ENCODE peak calls at places on chromosomes 2 and 18, in seven cellular contexts. One of them, this sample, is unnamed.

GRCh38 chr2:230930928-230931555 is 6.0 kb upstream of the GPR55 start:
- DNase-seq in kidney: no peak
- DNase-seq in brain microvascular endothelial cell: no peak
- DNase-seq in AG10803: no peak
- DNase-seq in lower lobe of right lung: no peak
- DNase-seq in lower leg skin: no peak
- DNase-seq in A673: no peak
- DNase-seq in this sample: no peak

GRCh38 chr18:55452123-55452611 is 135.8 kb downstream of the TCF4 start:
- DNase-seq in A673: no peak
- DNase-seq in kidney: no peak
- DNase-seq in lower leg skin: peak; percentile 88
- DNase-seq in AG10803: peak; percentile 72
- DNase-seq in lower lobe of right lung: no peak
- DNase-seq in brain microvascular endothelial cell: no peak
- DNase-seq in this sample: no peak

GRCh38 chr2:102224824-102225739 is 38.3 kb downstream of the IL1RL2 start:
- DNase-seq in lower leg skin: peak; percentile 80
- DNase-seq in lower lobe of right lung: no peak
- DNase-seq in AG10803: no peak
- DNase-seq in brain microvascular endothelial cell: no peak
- DNase-seq in A673: no peak
- DNase-seq in kidney: no peak
- DNase-seq in this sample: no peak

GRCh38 chr2:70116936-70117554 is 29.8 kb downstream of the PCBP1 start:
- DNase-seq in A673: no peak
- DNase-seq in kidney: no peak
- DNase-seq in lower lobe of right lung: no peak
- DNase-seq in AG10803: no peak
- DNase-seq in brain microvascular endothelial cell: no peak
- DNase-seq in lower leg skin: no peak
- DNase-seq in this sample: no peak

GRCh38 chr2:224954980-224955379 is 87.3 kb downstream of the DOCK10 start:
- DNase-seq in lower leg skin: no peak
- DNase-seq in kidney: no peak
- DNase-seq in A673: no peak
- DNase-seq in AG10803: no peak
- DNase-seq in lower lobe of right lung: no peak
- DNase-seq in brain microvascular endothelial cell: no peak
- DNase-seq in this sample: no peak

GRCh38 chr2:15941970-15942710 is 1.8 kb downstream of the MYCN start:
- DNase-seq in A673: peak; percentile 25
- DNase-seq in brain microvascular endothelial cell: no peak
- DNase-seq in lower lobe of right lung: no peak
- DNase-seq in AG10803: no peak
- DNase-seq in kidney: peak; percentile 79
- DNase-seq in lower leg skin: peak; percentile 83
- DNase-seq in this sample: peak; percentile 85

GRCh38 chr18:67463829-67464228 is 52.7 kb downstream of the DSEL start:
- DNase-seq in AG10803: no peak
- DNase-seq in brain microvascular endothelial cell: no peak
- DNase-seq in lower leg skin: no peak
- DNase-seq in lower lobe of right lung: no peak
- DNase-seq in kidney: no peak
- DNase-seq in A673: peak; percentile 38
- DNase-seq in this sample: no peak

GRCh38 chr18:9608728-9609127 is 5.6 kb downstream of the PPP4R1 start:
- DNase-seq in lower leg skin: no peak
- DNase-seq in AG10803: no peak
- DNase-seq in brain microvascular endothelial cell: no peak
- DNase-seq in lower lobe of right lung: no peak
- DNase-seq in kidney: no peak
- DNase-seq in A673: no peak
- DNase-seq in this sample: no peak

GRCh38 chr18:46625069-46625468 is 32.0 kb downstream of the LOXHD1 start:
- DNase-seq in lower leg skin: peak; percentile 59
- DNase-seq in lower lobe of right lung: no peak
- DNase-seq in kidney: no peak
- DNase-seq in A673: no peak
- DNase-seq in brain microvascular endothelial cell: no peak
- DNase-seq in AG10803: no peak
- DNase-seq in this sample: no peak

DNA sequence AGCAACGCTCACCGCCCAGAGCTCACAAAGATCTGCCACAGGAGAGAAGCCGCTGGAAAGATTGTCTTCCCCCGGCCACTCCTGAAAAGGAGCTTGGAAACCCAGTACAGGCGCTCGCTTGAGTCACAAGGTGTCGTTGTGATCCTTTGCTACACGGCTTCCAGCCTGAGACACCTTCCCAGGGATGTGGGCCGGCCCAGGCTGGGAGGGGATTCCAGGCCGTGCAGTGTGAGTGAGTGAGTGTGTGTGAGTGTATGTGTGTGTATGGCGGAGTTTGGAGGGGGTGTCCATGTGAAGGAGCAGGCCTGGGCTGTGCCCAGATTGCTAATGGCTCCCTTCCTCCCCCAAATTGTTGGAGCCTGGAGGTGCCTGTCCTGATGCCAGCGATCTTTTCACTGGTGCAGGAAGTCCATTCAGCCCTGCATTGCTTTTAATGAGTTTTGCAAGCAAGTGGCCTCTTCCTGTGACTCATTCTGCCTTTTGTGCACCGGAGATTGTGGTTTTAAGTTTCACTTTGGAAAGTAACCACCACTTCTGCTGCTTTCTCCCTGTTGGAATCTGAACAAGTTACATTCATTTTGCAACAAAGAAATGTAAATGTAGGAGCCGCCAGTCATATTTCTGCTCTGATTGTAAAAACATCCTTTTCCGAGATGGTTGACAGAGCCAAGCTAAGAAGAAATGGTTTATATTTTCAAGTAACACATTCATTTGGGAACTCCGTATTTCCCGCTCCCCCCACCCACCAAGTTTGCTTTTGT is 83.7 kb downstream of the LPIN1 start:
- DNase-seq in lower lobe of right lung: peak; percentile 73
- DNase-seq in A673: peak; percentile 99
- DNase-seq in AG10803: peak; percentile 98
- DNase-seq in kidney: peak; percentile 91
- DNase-seq in brain microvascular endothelial cell: peak; percentile 95
- DNase-seq in lower leg skin: peak; percentile 92
- DNase-seq in this sample: no peak
- TF ChIP-seq CTCF in lower lobe of right lung: no peak
- TF ChIP-seq CTCF in A673: peak; percentile 67
- TF ChIP-seq CTCF in AG10803: peak; percentile 47
- TF ChIP-seq CTCF in kidney: peak; percentile 52
- TF ChIP-seq CTCF in brain microvascular endothelial cell: peak; percentile 67
- TF ChIP-seq CTCF in lower leg skin: no peak
- TF ChIP-seq CTCF in this sample: peak; percentile 73

DNA sequence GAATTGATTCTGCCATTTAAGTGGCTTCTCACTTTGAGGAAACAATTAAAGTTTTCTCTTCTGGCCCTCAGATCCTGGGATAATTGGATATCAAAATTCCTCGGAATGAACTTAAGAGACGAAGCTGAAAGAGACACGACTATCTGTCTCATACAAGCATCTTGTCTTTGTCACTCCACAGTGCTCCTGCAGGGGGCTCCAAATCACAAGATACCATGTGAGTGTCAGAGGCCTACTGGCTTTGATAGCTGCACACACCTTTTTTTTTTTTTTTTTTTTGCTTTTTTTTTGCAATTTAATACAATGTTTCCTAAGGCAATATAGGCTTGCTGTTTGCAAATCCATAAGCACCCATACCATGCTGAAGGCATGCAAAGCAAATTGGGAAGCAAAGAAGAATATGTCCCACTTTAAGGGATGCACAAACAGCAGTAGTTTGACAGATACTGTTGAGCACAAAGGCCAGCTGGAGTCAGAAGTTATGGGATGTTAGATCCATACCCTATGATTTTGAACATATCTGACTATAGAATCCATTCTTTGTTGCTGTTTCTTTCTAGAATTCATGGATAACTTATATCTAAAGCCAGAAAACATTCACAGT is 109.0 kb upstream of the CBLN2 start:
- DNase-seq in AG10803: peak; percentile 1
- DNase-seq in lower leg skin: no peak
- DNase-seq in brain microvascular endothelial cell: peak; percentile 12
- DNase-seq in lower lobe of right lung: no peak
- DNase-seq in kidney: no peak
- DNase-seq in A673: peak; percentile 75
- DNase-seq in this sample: no peak
- TF ChIP-seq CTCF in AG10803: peak; percentile 20
- TF ChIP-seq CTCF in lower leg skin: no peak
- TF ChIP-seq CTCF in brain microvascular endothelial cell: peak; percentile 40
- TF ChIP-seq CTCF in lower lobe of right lung: peak; percentile 43
- TF ChIP-seq CTCF in kidney: peak; percentile 45
- TF ChIP-seq CTCF in A673: peak; percentile 81
- TF ChIP-seq CTCF in this sample: peak; percentile 67

DNA sequence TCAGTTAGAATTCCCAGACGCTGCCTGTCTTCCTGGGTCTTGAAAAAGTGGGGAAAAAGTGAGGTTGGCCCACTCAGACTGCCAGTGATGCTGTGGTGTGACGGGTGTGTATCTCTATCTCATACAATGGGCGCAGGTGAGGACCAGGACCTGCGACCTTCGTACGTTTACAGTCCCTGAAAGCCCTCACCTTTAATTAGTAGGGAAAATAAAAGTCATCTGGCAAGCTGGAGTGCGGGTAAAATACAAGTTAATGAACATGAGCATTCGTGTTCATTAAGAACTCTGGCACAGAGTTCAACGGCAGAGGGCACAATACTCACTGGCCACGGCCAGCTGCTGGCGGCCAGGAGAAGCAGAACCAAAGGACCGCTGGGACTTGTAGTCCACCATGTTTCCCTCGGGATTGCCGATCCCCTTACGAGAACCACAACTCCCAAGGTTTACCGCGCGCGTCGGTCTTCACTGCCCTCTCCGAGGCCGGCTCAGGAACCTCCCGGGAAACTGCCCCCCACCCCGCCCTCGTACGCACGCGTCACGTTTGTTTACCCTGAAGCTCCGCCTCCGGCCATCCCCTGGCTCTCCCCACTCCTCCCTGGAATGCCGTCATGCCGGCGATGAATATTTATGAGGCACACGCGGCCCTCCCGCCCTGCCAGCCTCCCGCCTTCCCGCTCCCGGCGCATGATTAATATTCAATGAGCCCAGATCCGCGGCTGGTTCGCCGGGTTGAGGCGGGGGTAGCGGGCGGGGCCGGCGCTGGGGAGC is 486 bp upstream of the PHLPP1 start:
- DNase-seq in lower lobe of right lung: peak; percentile 100
- DNase-seq in AG10803: peak; percentile 100
- DNase-seq in A673: peak; percentile 100
- DNase-seq in lower leg skin: peak; percentile 100
- DNase-seq in brain microvascular endothelial cell: peak; percentile 99
- DNase-seq in kidney: peak; percentile 100
- DNase-seq in this sample: peak; percentile 100
- TF ChIP-seq CTCF in lower lobe of right lung: peak; percentile 72
- TF ChIP-seq CTCF in AG10803: peak; percentile 78
- TF ChIP-seq CTCF in A673: peak; percentile 79
- TF ChIP-seq CTCF in lower leg skin: no peak
- TF ChIP-seq CTCF in brain microvascular endothelial cell: peak; percentile 88
- TF ChIP-seq CTCF in kidney: peak; percentile 88
- TF ChIP-seq CTCF in this sample: peak; percentile 91

GRCh38 chr2:133360882-133361281 is 207.4 kb downstream of the NCKAP5 start:
- DNase-seq in A673: no peak
- DNase-seq in brain microvascular endothelial cell: no peak
- DNase-seq in kidney: no peak
- DNase-seq in lower lobe of right lung: no peak
- DNase-seq in AG10803: no peak
- DNase-seq in lower leg skin: no peak
- DNase-seq in this sample: no peak

GRCh38 chr2:133363884-133364283 is 204.4 kb downstream of the NCKAP5 start:
- DNase-seq in lower leg skin: no peak
- DNase-seq in AG10803: no peak
- DNase-seq in A673: no peak
- DNase-seq in brain microvascular endothelial cell: no peak
- DNase-seq in lower lobe of right lung: no peak
- DNase-seq in kidney: no peak
- DNase-seq in this sample: no peak

GRCh38 chr2:133362061-133362476 is 206.2 kb downstream of the NCKAP5 start:
- DNase-seq in lower lobe of right lung: no peak
- DNase-seq in A673: peak; percentile 98
- DNase-seq in lower leg skin: no peak
- DNase-seq in brain microvascular endothelial cell: peak; percentile 73
- DNase-seq in kidney: no peak
- DNase-seq in AG10803: peak; percentile 52
- DNase-seq in this sample: no peak

GRCh38 chr2:133365117-133365516 is 203.1 kb downstream of the NCKAP5 start:
- DNase-seq in lower leg skin: no peak
- DNase-seq in brain microvascular endothelial cell: peak; percentile 33
- DNase-seq in AG10803: peak; percentile 12
- DNase-seq in kidney: no peak
- DNase-seq in A673: no peak
- DNase-seq in lower lobe of right lung: no peak
- DNase-seq in this sample: no peak

DNA sequence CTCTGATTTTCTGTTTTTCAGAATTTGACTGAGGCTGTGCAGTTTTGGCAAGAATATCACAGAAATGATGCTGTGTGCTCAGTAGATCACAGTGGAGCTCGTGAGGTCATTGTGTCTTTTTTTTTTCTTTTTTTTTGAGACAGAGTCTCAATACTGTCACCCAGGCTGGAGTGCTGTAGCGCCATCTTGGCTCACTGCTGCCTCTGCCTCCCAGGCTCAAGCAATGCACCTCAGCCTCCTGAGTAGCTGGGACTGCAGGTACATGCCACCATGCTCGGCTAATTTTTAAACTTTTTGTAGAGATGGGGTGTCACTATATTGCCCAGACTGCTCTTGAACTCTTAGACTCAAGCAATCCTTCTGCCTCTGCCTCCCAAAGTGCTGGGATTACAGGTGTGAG is 203.6 kb downstream of the NCKAP5 start:
- DNase-seq in lower lobe of right lung: no peak
- DNase-seq in A673: no peak
- DNase-seq in lower leg skin: no peak
- DNase-seq in AG10803: no peak
- DNase-seq in brain microvascular endothelial cell: no peak
- DNase-seq in kidney: no peak
- DNase-seq in this sample: no peak
- TF ChIP-seq CTCF in lower lobe of right lung: no peak
- TF ChIP-seq CTCF in A673: no peak
- TF ChIP-seq CTCF in lower leg skin: no peak
- TF ChIP-seq CTCF in AG10803: no peak
- TF ChIP-seq CTCF in brain microvascular endothelial cell: no peak
- TF ChIP-seq CTCF in kidney: no peak
- TF ChIP-seq CTCF in this sample: no peak

GRCh38 chr2:54763636-54764291 is 40.3 kb downstream of the EML6 start:
- DNase-seq in kidney: no peak
- DNase-seq in A673: peak; percentile 43
- DNase-seq in brain microvascular endothelial cell: no peak
- DNase-seq in AG10803: no peak
- DNase-seq in lower lobe of right lung: no peak
- DNase-seq in lower leg skin: no peak
- DNase-seq in this sample: no peak
- TF ChIP-seq CTCF in kidney: no peak
- TF ChIP-seq CTCF in A673: peak; percentile 73
- TF ChIP-seq CTCF in brain microvascular endothelial cell: peak; percentile 47
- TF ChIP-seq CTCF in AG10803: peak; percentile 13
- TF ChIP-seq CTCF in lower lobe of right lung: peak; percentile 24
- TF ChIP-seq CTCF in lower leg skin: no peak
- TF ChIP-seq CTCF in this sample: peak; percentile 23

This sample was measured in chondrocyte.